ENCODE peak calls at places on chromosome 13, in five cellular contexts. One of them, this sample, is unnamed.

GRCh38 chr13:53343345-53343744 is 314.7 kb downstream of the OLFM4 start:
- DNase-seq in HepG2: no peak
- DNase-seq in K562: no peak
- DNase-seq in GM12878: no peak
- DNase-seq in H1: peak; percentile 53
- DNase-seq in this sample: no peak

GRCh38 chr13:19607523-19608078 is 25.9 kb upstream of the MPHOSPH8 start:
- DNase-seq in HepG2: no peak
- DNase-seq in K562: no peak
- DNase-seq in GM12878: no peak
- DNase-seq in H1: no peak
- DNase-seq in this sample: no peak

GRCh38 chr13:39897636-39898035 is 242.2 kb downstream of the COG6 start:
- DNase-seq in HepG2: no peak
- DNase-seq in K562: no peak
- DNase-seq in GM12878: no peak
- DNase-seq in H1: no peak
- DNase-seq in this sample: no peak

GRCh38 chr13:62418872-62419271 is 1003.2 kb upstream of the PCDH20 start:
- DNase-seq in HepG2: no peak
- DNase-seq in K562: no peak
- DNase-seq in GM12878: no peak
- DNase-seq in H1: no peak
- DNase-seq in this sample: no peak

GRCh38 chr13:55714120-55714519 is 1426.6 kb upstream of the PRR20A start:
- DNase-seq in HepG2: no peak
- DNase-seq in K562: no peak
- DNase-seq in GM12878: no peak
- DNase-seq in H1: no peak
- DNase-seq in this sample: no peak

GRCh38 chr13:95643814-95644598 is 500 bp downstream of the DZIP1 start:
- DNase-seq in HepG2: peak; percentile 2
- DNase-seq in K562: no peak
- DNase-seq in GM12878: no peak
- DNase-seq in H1: peak; percentile 88
- DNase-seq in this sample: no peak

GRCh38 chr13:109652536-109652935 is 133.8 kb downstream of the IRS2 start:
- DNase-seq in HepG2: no peak
- DNase-seq in K562: no peak
- DNase-seq in GM12878: no peak
- DNase-seq in H1: no peak
- DNase-seq in this sample: no peak

GRCh38 chr13:95243207-95243606 is 58.0 kb downstream of the ABCC4 start:
- DNase-seq in HepG2: no peak
- DNase-seq in K562: peak; percentile 30
- DNase-seq in GM12878: no peak
- DNase-seq in H1: no peak
- DNase-seq in this sample: no peak

GRCh38 chr13:33109801-33110200 is 93.6 kb downstream of the KL start:
- DNase-seq in HepG2: no peak
- DNase-seq in K562: peak; percentile 7
- DNase-seq in GM12878: no peak
- DNase-seq in H1: peak; percentile 76
- DNase-seq in this sample: no peak

GRCh38 chr13:93216122-93216521 is 10.5 kb upstream of the GPC6 start:
- DNase-seq in HepG2: no peak
- DNase-seq in K562: peak; percentile 18
- DNase-seq in GM12878: no peak
- DNase-seq in H1: no peak
- DNase-seq in this sample: no peak

GRCh38 chr13:34678154-34678553 is 263.9 kb upstream of the NBEA start:
- DNase-seq in HepG2: peak; percentile 81
- DNase-seq in K562: no peak
- DNase-seq in GM12878: no peak
- DNase-seq in H1: no peak
- DNase-seq in this sample: no peak

GRCh38 chr13:26208292-26208691 is 13.8 kb downstream of the RNF6 start:
- DNase-seq in HepG2: no peak
- DNase-seq in K562: no peak
- DNase-seq in GM12878: no peak
- DNase-seq in H1: no peak
- DNase-seq in this sample: no peak

GRCh38 chr13:28750187-28751045 is 31.6 kb upstream of the SLC46A3 start:
- DNase-seq in HepG2: no peak
- DNase-seq in K562: no peak
- DNase-seq in GM12878: no peak
- DNase-seq in H1: peak; percentile 11
- DNase-seq in this sample: no peak

GRCh38 chr13:85521586-85521985 is 277.6 kb downstream of the SLITRK6 start:
- DNase-seq in HepG2: no peak
- DNase-seq in K562: no peak
- DNase-seq in GM12878: no peak
- DNase-seq in H1: no peak
- DNase-seq in this sample: no peak

GRCh38 chr13:30846311-30846710 is 59.8 kb upstream of the MEDAG start:
- DNase-seq in HepG2: no peak
- DNase-seq in K562: no peak
- DNase-seq in GM12878: no peak
- DNase-seq in H1: no peak
- DNase-seq in this sample: no peak

GRCh38 chr13:107480130-107480529 is 735.2 kb downstream of the LIG4 start:
- DNase-seq in HepG2: no peak
- DNase-seq in K562: no peak
- DNase-seq in GM12878: no peak
- DNase-seq in H1: no peak
- DNase-seq in this sample: no peak

GRCh38 chr13:43964698-43965097 is 85.0 kb downstream of the LACC1 start:
- DNase-seq in HepG2: no peak
- DNase-seq in K562: no peak
- DNase-seq in GM12878: no peak
- DNase-seq in H1: no peak
- DNase-seq in this sample: no peak

GRCh38 chr13:110981379-110981778 is 66.5 kb upstream of the ANKRD10 start:
- DNase-seq in HepG2: no peak
- DNase-seq in K562: peak; percentile 50
- DNase-seq in GM12878: no peak
- DNase-seq in H1: no peak
- DNase-seq in this sample: no peak

GRCh38 chr13:98349731-98350305 is 172.7 kb upstream of the RNF113B start:
- DNase-seq in HepG2: peak; percentile 21
- DNase-seq in K562: no peak
- DNase-seq in GM12878: no peak
- DNase-seq in H1: peak; percentile 70
- DNase-seq in this sample: no peak

GRCh38 chr13:43261018-43261417 is 237.6 kb downstream of the DNAJC15 start:
- DNase-seq in HepG2: no peak
- DNase-seq in K562: no peak
- DNase-seq in GM12878: no peak
- DNase-seq in H1: no peak
- DNase-seq in this sample: no peak

GRCh38 chr13:44876782-44877324 is 112.4 kb downstream of the NUFIP1 start:
- DNase-seq in HepG2: no peak
- DNase-seq in K562: peak; percentile 49
- DNase-seq in GM12878: no peak
- DNase-seq in H1: peak; percentile 97
- DNase-seq in this sample: peak; percentile 12

GRCh38 chr13:52955505-52955904 is 73.1 kb upstream of the OLFM4 start:
- DNase-seq in HepG2: no peak
- DNase-seq in K562: no peak
- DNase-seq in GM12878: no peak
- DNase-seq in H1: peak; percentile 66
- DNase-seq in this sample: no peak

GRCh38 chr13:37409756-37410155 is 188.8 kb downstream of the POSTN start:
- DNase-seq in HepG2: no peak
- DNase-seq in K562: no peak
- DNase-seq in GM12878: no peak
- DNase-seq in H1: no peak
- DNase-seq in this sample: no peak

GRCh38 chr13:112818040-112818697 is 128.3 kb downstream of the ATP11A start:
- DNase-seq in HepG2: no peak
- DNase-seq in K562: no peak
- DNase-seq in GM12878: no peak
- DNase-seq in H1: no peak
- DNase-seq in this sample: no peak

GRCh38 chr13:43304945-43305344 is 281.6 kb downstream of the DNAJC15 start:
- DNase-seq in HepG2: no peak
- DNase-seq in K562: no peak
- DNase-seq in GM12878: no peak
- DNase-seq in H1: no peak
- DNase-seq in this sample: no peak

GRCh38 chr13:78595458-78595818 is 7.9 kb downstream of the POU4F1 start:
- DNase-seq in HepG2: no peak
- DNase-seq in K562: no peak
- DNase-seq in GM12878: no peak
- DNase-seq in H1: no peak
- DNase-seq in this sample: no peak

GRCh38 chr13:78593129-78593528 is 10.2 kb downstream of the POU4F1 start:
- DNase-seq in HepG2: no peak
- DNase-seq in K562: no peak
- DNase-seq in GM12878: no peak
- DNase-seq in H1: no peak
- DNase-seq in this sample: no peak

GRCh38 chr13:78596701-78597550 is 6.4 kb downstream of the POU4F1 start:
- DNase-seq in HepG2: no peak
- DNase-seq in K562: no peak
- DNase-seq in GM12878: no peak
- DNase-seq in H1: peak; percentile 68
- DNase-seq in this sample: no peak

GRCh38 chr13:78595819-78596700 is 7.3 kb downstream of the POU4F1 start:
- DNase-seq in HepG2: peak; percentile 12
- DNase-seq in K562: no peak
- DNase-seq in GM12878: no peak
- DNase-seq in H1: peak; percentile 85
- DNase-seq in this sample: no peak

DNA sequence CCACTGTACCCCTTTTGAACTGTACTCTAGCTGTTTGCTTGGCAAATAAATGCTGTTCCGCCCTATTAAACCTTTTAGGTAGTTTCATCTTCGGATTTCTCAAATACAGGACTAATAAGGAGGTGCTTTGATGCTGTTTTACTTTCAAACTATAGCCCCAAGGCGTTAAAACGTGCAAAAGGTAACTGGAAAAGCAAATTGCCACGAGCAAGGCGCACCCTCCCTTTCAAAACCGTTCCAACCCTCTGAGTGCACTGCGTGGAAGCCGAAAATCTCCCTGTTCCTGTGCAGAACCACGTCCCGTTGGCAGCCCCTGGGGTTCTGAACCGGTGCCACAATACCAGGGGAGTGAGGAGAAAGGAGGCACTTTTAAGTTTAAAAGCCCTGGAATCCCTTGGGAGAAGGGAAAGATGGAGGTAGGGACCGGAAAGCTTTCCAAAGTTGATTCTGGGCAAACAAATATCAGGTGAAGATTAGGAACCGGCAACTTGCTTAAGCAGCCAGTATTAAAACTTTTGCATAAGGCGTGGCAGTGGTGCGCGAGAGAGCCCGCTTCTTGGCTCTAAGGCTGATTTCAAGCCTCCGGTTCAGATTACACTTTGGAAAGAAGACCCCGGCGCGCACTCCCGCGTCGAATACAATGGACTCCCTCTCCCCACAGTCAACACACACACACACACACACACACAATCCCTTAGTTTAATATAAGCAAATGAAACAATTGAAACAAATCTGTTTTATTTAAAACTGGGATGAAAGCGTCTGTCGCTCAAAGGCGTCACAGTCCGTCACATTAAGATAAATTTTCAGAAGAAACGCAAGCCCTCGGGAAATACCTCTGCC is 9.5 kb downstream of the POU4F1 start:
- DNase-seq in HepG2: no peak
- DNase-seq in K562: no peak
- DNase-seq in GM12878: no peak
- DNase-seq in H1: peak; percentile 66
- DNase-seq in this sample: no peak
- TF ChIP-seq EZH2 in HepG2: no peak
- TF ChIP-seq EZH2 in K562: no peak
- TF ChIP-seq EZH2 in GM12878: no peak
- TF ChIP-seq EZH2 in H1: peak; percentile 60
- TF ChIP-seq EZH2 in this sample: no peak

GRCh38 chr13:73429691-73430090 is 370.9 kb downstream of the KLF5 start:
- DNase-seq in HepG2: no peak
- DNase-seq in K562: no peak
- DNase-seq in GM12878: no peak
- DNase-seq in H1: no peak
- DNase-seq in this sample: peak; percentile 52

GRCh38 chr13:73433893-73434292 is 375.1 kb downstream of the KLF5 start:
- DNase-seq in HepG2: no peak
- DNase-seq in K562: no peak
- DNase-seq in GM12878: no peak
- DNase-seq in H1: no peak
- DNase-seq in this sample: no peak

GRCh38 chr13:73428706-73429105 is 369.9 kb downstream of the KLF5 start:
- DNase-seq in HepG2: no peak
- DNase-seq in K562: no peak
- DNase-seq in GM12878: no peak
- DNase-seq in H1: no peak
- DNase-seq in this sample: no peak

GRCh38 chr13:73422973-73423372 is 364.2 kb downstream of the KLF5 start:
- DNase-seq in HepG2: no peak
- DNase-seq in K562: no peak
- DNase-seq in GM12878: no peak
- DNase-seq in H1: no peak
- DNase-seq in this sample: no peak

GRCh38 chr13:73428137-73428536 is 369.3 kb downstream of the KLF5 start:
- DNase-seq in HepG2: no peak
- DNase-seq in K562: no peak
- DNase-seq in GM12878: no peak
- DNase-seq in H1: no peak
- DNase-seq in this sample: peak; percentile 81
- TF ChIP-seq POLR2AphosphoS5 in HepG2: no peak
- TF ChIP-seq POLR2AphosphoS5 in K562: no peak
- TF ChIP-seq POLR2AphosphoS5 in GM12878: no peak
- TF ChIP-seq POLR2AphosphoS5 in H1: no peak
- TF ChIP-seq POLR2AphosphoS5 in this sample: peak; percentile 37

GRCh38 chr13:90686438-90686837 is 661.0 kb upstream of the MIR17HG start:
- DNase-seq in HepG2: no peak
- DNase-seq in K562: no peak
- DNase-seq in GM12878: no peak
- DNase-seq in H1: no peak
- DNase-seq in this sample: no peak
- TF ChIP-seq SRF in HepG2: no peak
- TF ChIP-seq SRF in K562: no peak
- TF ChIP-seq SRF in GM12878: no peak
- TF ChIP-seq SRF in H1: no peak
- TF ChIP-seq SRF in this sample: no peak

GRCh38 chr13:24746618-24747247 is 17.2 kb upstream of the RNF17 start:
- DNase-seq in HepG2: no peak
- DNase-seq in K562: no peak
- DNase-seq in GM12878: no peak
- DNase-seq in H1: peak; percentile 85
- DNase-seq in this sample: no peak

GRCh38 chr13:24744247-24744646 is 19.7 kb upstream of the RNF17 start:
- DNase-seq in HepG2: no peak
- DNase-seq in K562: no peak
- DNase-seq in GM12878: no peak
- DNase-seq in H1: no peak
- DNase-seq in this sample: no peak

GRCh38 chr13:24747248-24748151 is 16.5 kb upstream of the RNF17 start:
- DNase-seq in HepG2: no peak
- DNase-seq in K562: no peak
- DNase-seq in GM12878: no peak
- DNase-seq in H1: peak; percentile 70
- DNase-seq in this sample: no peak

GRCh38 chr13:24745516-24745860 is 18.5 kb upstream of the RNF17 start:
- DNase-seq in HepG2: no peak
- DNase-seq in K562: no peak
- DNase-seq in GM12878: no peak
- DNase-seq in H1: peak; percentile 61
- DNase-seq in this sample: no peak

GRCh38 chr13:24745861-24746617 is 17.9 kb upstream of the RNF17 start:
- DNase-seq in HepG2: no peak
- DNase-seq in K562: no peak
- DNase-seq in GM12878: no peak
- DNase-seq in H1: peak; percentile 72
- DNase-seq in this sample: no peak
- TF ChIP-seq EZH2 in HepG2: no peak
- TF ChIP-seq EZH2 in K562: no peak
- TF ChIP-seq EZH2 in GM12878: no peak
- TF ChIP-seq EZH2 in H1: peak; percentile 95
- TF ChIP-seq EZH2 in this sample: no peak

This sample was measured in HCT116.